ENCODE peak calls at places on chromosome 7, in seven cellular contexts. One of them, this sample, is unnamed.

GRCh38 chr7:116417593-116418345 is 81.8 kb upstream of the CAV2 start:
- DNase-seq in lower lobe of right lung: no peak
- DNase-seq in fibroblast of lung: peak
- DNase-seq in AG04450: no peak
- DNase-seq in BE2C: no peak
- DNase-seq in A549: no peak
- DNase-seq in adrenal gland: no peak
- DNase-seq in this sample: no peak

GRCh38 chr7:102117743-102118142 is 168.9 kb upstream of the SH2B2 start:
- DNase-seq in BE2C: no peak
- DNase-seq in fibroblast of lung: peak
- DNase-seq in A549: no peak
- DNase-seq in AG04450: peak
- DNase-seq in adrenal gland: no peak
- DNase-seq in lower lobe of right lung: no peak
- DNase-seq in this sample: peak

GRCh38 chr7:151122794-151123484 is 36.7 kb downstream of the AGAP3 start:
- DNase-seq in adrenal gland: no peak
- DNase-seq in lower lobe of right lung: peak
- DNase-seq in AG04450: no peak
- DNase-seq in fibroblast of lung: no peak
- DNase-seq in A549: no peak
- DNase-seq in BE2C: no peak
- DNase-seq in this sample: no peak

GRCh38 chr7:117047496-117047895 is 94.2 kb downstream of the ST7 start:
- DNase-seq in AG04450: no peak
- DNase-seq in A549: no peak
- DNase-seq in lower lobe of right lung: no peak
- DNase-seq in BE2C: no peak
- DNase-seq in adrenal gland: no peak
- DNase-seq in fibroblast of lung: no peak
- DNase-seq in this sample: no peak

GRCh38 chr7:133009853-133010252 is 72.0 kb downstream of the CHCHD3 start:
- DNase-seq in fibroblast of lung: no peak
- DNase-seq in BE2C: no peak
- DNase-seq in lower lobe of right lung: no peak
- DNase-seq in adrenal gland: no peak
- DNase-seq in AG04450: no peak
- DNase-seq in A549: no peak
- DNase-seq in this sample: no peak

GRCh38 chr7:104552102-104552501 is 223.7 kb downstream of the LHFPL3 start:
- DNase-seq in BE2C: no peak
- DNase-seq in adrenal gland: peak
- DNase-seq in fibroblast of lung: peak
- DNase-seq in A549: no peak
- DNase-seq in AG04450: no peak
- DNase-seq in lower lobe of right lung: no peak
- DNase-seq in this sample: peak

GRCh38 chr7:78099715-78100477 is 301.3 kb downstream of the PHTF2 start:
- DNase-seq in fibroblast of lung: peak
- DNase-seq in lower lobe of right lung: no peak
- DNase-seq in BE2C: no peak
- DNase-seq in adrenal gland: no peak
- DNase-seq in A549: no peak
- DNase-seq in AG04450: no peak
- DNase-seq in this sample: peak

GRCh38 chr7:108347616-108348015 is 108.6 kb downstream of the NRCAM start:
- DNase-seq in fibroblast of lung: peak
- DNase-seq in adrenal gland: peak
- DNase-seq in AG04450: no peak
- DNase-seq in lower lobe of right lung: no peak
- DNase-seq in A549: peak
- DNase-seq in BE2C: no peak
- DNase-seq in this sample: no peak

GRCh38 chr7:145582742-145583303 is 533.8 kb upstream of the CNTNAP2 start:
- DNase-seq in lower lobe of right lung: no peak
- DNase-seq in AG04450: no peak
- DNase-seq in BE2C: no peak
- DNase-seq in A549: no peak
- DNase-seq in adrenal gland: no peak
- DNase-seq in fibroblast of lung: no peak
- DNase-seq in this sample: no peak

GRCh38 chr7:116311262-116311661 is 100.9 kb downstream of the TES start:
- DNase-seq in adrenal gland: no peak
- DNase-seq in lower lobe of right lung: no peak
- DNase-seq in BE2C: no peak
- DNase-seq in AG04450: no peak
- DNase-seq in A549: no peak
- DNase-seq in fibroblast of lung: no peak
- DNase-seq in this sample: no peak

GRCh38 chr7:23247602-23248335 is 1.2 kb downstream of the GPNMB start:
- DNase-seq in lower lobe of right lung: peak
- DNase-seq in adrenal gland: peak
- DNase-seq in A549: no peak
- DNase-seq in fibroblast of lung: no peak
- DNase-seq in AG04450: no peak
- DNase-seq in BE2C: no peak
- DNase-seq in this sample: no peak

GRCh38 chr7:108770981-108771728 is 201.5 kb downstream of the DNAJB9 start:
- DNase-seq in A549: no peak
- DNase-seq in lower lobe of right lung: no peak
- DNase-seq in BE2C: no peak
- DNase-seq in AG04450: no peak
- DNase-seq in adrenal gland: no peak
- DNase-seq in fibroblast of lung: no peak
- DNase-seq in this sample: no peak

DNA sequence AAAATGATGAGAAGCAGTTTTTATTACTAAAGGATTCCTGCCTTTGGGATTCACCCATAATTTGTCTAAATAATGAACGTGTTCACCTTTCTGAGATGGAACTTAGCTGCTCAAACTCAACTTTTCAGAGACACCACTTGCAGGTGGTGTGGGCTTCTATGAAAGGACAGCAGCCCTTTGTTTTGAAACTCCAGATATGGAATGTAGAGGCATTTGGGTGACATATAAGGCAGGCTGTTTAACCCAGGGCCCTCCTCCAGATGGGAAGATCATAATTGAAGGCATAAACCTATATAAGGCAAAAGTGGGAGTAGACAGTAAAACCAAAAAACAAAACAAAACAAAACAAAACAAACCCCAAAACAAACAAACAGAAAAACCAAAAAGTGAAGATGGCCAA is 11.9 kb upstream of the HUS1 start:
- DNase-seq in fibroblast of lung: no peak
- DNase-seq in lower lobe of right lung: no peak
- DNase-seq in A549: no peak
- DNase-seq in AG04450: no peak
- DNase-seq in BE2C: no peak
- DNase-seq in adrenal gland: no peak
- DNase-seq in this sample: no peak
- H3K4me3 ChIP-seq in fibroblast of lung: peak
- H3K4me3 ChIP-seq in lower lobe of right lung: peak
- H3K4me3 ChIP-seq in A549: no peak
- H3K4me3 ChIP-seq in AG04450: no peak
- H3K4me3 ChIP-seq in BE2C: no peak
- H3K4me3 ChIP-seq in adrenal gland: no peak
- H3K4me3 ChIP-seq in this sample: no peak

GRCh38 chr7:1664711-1665591 is 5.1 kb upstream of the ELFN1 start:
- DNase-seq in lower lobe of right lung: peak
- DNase-seq in fibroblast of lung: peak
- DNase-seq in adrenal gland: peak
- DNase-seq in BE2C: peak
- DNase-seq in AG04450: no peak
- DNase-seq in A549: peak
- DNase-seq in this sample: peak
- H3K4me3 ChIP-seq in lower lobe of right lung: peak
- H3K4me3 ChIP-seq in fibroblast of lung: peak
- H3K4me3 ChIP-seq in adrenal gland: no peak
- H3K4me3 ChIP-seq in BE2C: peak
- H3K4me3 ChIP-seq in AG04450: peak
- H3K4me3 ChIP-seq in A549: peak
- H3K4me3 ChIP-seq in this sample: peak

GRCh38 chr7:8263048-8263447 is 1.1 kb upstream of the ICA1 start:
- DNase-seq in A549: no peak
- DNase-seq in lower lobe of right lung: no peak
- DNase-seq in AG04450: no peak
- DNase-seq in adrenal gland: no peak
- DNase-seq in fibroblast of lung: no peak
- DNase-seq in BE2C: no peak
- DNase-seq in this sample: no peak
- H3K4me3 ChIP-seq in A549: no peak
- H3K4me3 ChIP-seq in lower lobe of right lung: peak
- H3K4me3 ChIP-seq in AG04450: no peak
- H3K4me3 ChIP-seq in adrenal gland: no peak
- H3K4me3 ChIP-seq in fibroblast of lung: no peak
- H3K4me3 ChIP-seq in BE2C: peak
- H3K4me3 ChIP-seq in this sample: no peak

GRCh38 chr7:956031-956430 is 1.6 kb upstream of the ADAP1 start:
- DNase-seq in fibroblast of lung: no peak
- DNase-seq in adrenal gland: no peak
- DNase-seq in BE2C: no peak
- DNase-seq in A549: no peak
- DNase-seq in lower lobe of right lung: peak
- DNase-seq in AG04450: no peak
- DNase-seq in this sample: no peak

GRCh38 chr7:954330-955238 is at the start of gene ADAP1:
- DNase-seq in A549: peak
- DNase-seq in fibroblast of lung: peak
- DNase-seq in AG04450: no peak
- DNase-seq in adrenal gland: no peak
- DNase-seq in lower lobe of right lung: peak
- DNase-seq in BE2C: peak
- DNase-seq in this sample: no peak

GRCh38 chr7:953547-954327 is 743 bp downstream of the ADAP1 start:
- DNase-seq in adrenal gland: no peak
- DNase-seq in BE2C: peak
- DNase-seq in AG04450: no peak
- DNase-seq in A549: peak
- DNase-seq in fibroblast of lung: peak
- DNase-seq in lower lobe of right lung: peak
- DNase-seq in this sample: peak

GRCh38 chr7:951881-952547 is 2.5 kb downstream of the ADAP1 start:
- DNase-seq in A549: no peak
- DNase-seq in lower lobe of right lung: peak
- DNase-seq in fibroblast of lung: no peak
- DNase-seq in adrenal gland: no peak
- DNase-seq in BE2C: no peak
- DNase-seq in AG04450: no peak
- DNase-seq in this sample: no peak

DNA sequence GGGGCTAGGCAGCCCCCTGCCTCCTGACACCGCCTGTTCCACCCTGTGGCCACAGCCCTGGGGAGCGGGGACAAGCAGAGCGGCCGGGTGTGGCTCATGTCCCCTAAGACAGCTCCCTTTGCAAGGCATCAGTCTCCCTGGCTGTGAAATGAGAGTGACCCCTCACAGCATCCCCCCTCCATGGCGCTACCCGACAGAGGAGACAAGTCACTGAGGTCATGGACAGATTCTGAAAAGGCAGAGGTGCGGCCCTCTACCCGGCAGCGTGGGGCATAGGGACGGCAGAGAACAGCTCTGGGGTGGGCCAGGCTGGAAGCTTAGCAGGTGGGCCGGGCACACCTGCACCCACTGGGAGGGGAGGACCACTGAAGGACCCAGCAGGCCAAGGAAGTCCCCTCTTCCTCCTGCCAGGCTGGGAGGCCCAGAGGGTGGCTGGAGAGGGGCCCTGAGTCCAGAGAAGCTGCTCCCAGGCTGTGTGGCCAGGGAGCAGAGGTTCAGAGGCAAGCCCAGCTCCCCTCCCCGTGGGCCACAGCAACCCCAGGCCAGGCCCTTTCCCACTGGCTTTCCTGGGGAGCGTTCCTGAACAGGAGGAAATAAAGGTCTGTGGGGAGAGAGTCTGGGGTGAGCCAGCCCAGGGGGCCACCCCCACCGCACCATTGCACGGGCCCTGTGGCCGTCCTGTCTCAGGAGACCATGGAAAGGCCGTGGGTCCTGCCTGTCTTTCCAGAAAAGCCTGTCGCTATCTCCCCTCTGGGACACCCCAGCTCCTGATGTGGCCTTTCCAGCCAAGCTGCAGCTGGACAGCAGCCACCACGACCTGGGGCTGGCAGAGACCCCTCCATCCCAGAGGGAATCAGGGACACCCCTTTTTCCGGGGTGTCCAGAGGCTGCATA is 1.7 kb downstream of the ADAP1 start:
- DNase-seq in fibroblast of lung: no peak
- DNase-seq in A549: no peak
- DNase-seq in AG04450: no peak
- DNase-seq in BE2C: no peak
- DNase-seq in lower lobe of right lung: peak
- DNase-seq in adrenal gland: no peak
- DNase-seq in this sample: no peak
- H3K4me3 ChIP-seq in fibroblast of lung: no peak
- H3K4me3 ChIP-seq in A549: no peak
- H3K4me3 ChIP-seq in AG04450: no peak
- H3K4me3 ChIP-seq in BE2C: no peak
- H3K4me3 ChIP-seq in lower lobe of right lung: peak
- H3K4me3 ChIP-seq in adrenal gland: no peak
- H3K4me3 ChIP-seq in this sample: no peak